ENCODE peak calls at places on chromosomes 11 and 22, in eight cellular contexts. Q, E, M, I, S, Z, P and B are unnamed samples.

GRCh38 chr11:10490032-10490397 is 35.0 kb downstream of the AMPD3 start:
- DNase-seq in Q (no peak), E (no peak), M (no peak), I (no peak), S (peak; percentile 48), Z (no peak), P (no peak), B (no peak)

GRCh38 chr11:61602775-61603569 is 22.1 kb upstream of the SYT7 start:
- DNase-seq in Q (peak; percentile 76), E (no peak), M (no peak), I (peak; percentile 85), S (peak; percentile 85), Z (no peak), P (peak; percentile 83), B (no peak)

GRCh38 chr22:42608481-42609361 is 6.0 kb downstream of the POLDIP3 start:
- DNase-seq in Q (peak; percentile 75), E (no peak), M (peak; percentile 42), I (no peak), S (peak; percentile 86), Z (no peak), P (no peak), B (no peak)

GRCh38 chr11:75420224-75421034 is 12.6 kb downstream of the KLHL35 start:
- DNase-seq in Q (no peak), E (no peak), M (no peak), I (no peak), S (no peak), Z (no peak), P (no peak), B (no peak)

GRCh38 chr22:39439170-39439569 is 17.6 kb upstream of the MGAT3 start:
- DNase-seq in Q (peak; percentile 90), E (no peak), M (no peak), I (no peak), S (no peak), Z (no peak), P (no peak), B (no peak)

GRCh38 chr11:57315491-57315890 is 9.3 kb downstream of the TNKS1BP1 start:
- DNase-seq in Q (peak; percentile 56), E (no peak), M (no peak), I (no peak), S (no peak), Z (no peak), P (no peak), B (peak; percentile 89)

GRCh38 chr11:75334976-75335375 is 16.5 kb downstream of the ARRB1 start:
- DNase-seq in Q (no peak), E (no peak), M (no peak), I (no peak), S (no peak), Z (no peak), P (no peak), B (no peak)

GRCh38 chr22:37020192-37020479 is 594 bp downstream of the MPST start:
- DNase-seq in Q (peak; percentile 66), E (no peak), M (no peak), I (no peak), S (no peak), Z (no peak), P (no peak), B (peak; percentile 47)

GRCh38 chr11:67284811-67285540 is 4.1 kb upstream of the ANKRD13D start:
- DNase-seq in Q (no peak), E (no peak), M (no peak), I (peak; percentile 79), S (no peak), Z (no peak), P (no peak), B (no peak)

GRCh38 chr11:7603031-7603781 is 70.1 kb downstream of the CYB5R2 start:
- DNase-seq in Q (peak; percentile 28), E (no peak), M (no peak), I (no peak), S (no peak), Z (no peak), P (no peak), B (no peak)

GRCh38 chr11:82085493-82085892 is 648.2 kb downstream of the FAM181B start:
- DNase-seq in Q (no peak), E (no peak), M (no peak), I (no peak), S (no peak), Z (no peak), P (no peak), B (no peak)

GRCh38 chr22:40637181-40638150 is 947 bp upstream of the MRTFA start:
- DNase-seq in Q (peak; percentile 56), E (no peak), M (no peak), I (peak; percentile 85), S (peak; percentile 57), Z (no peak), P (no peak), B (peak; percentile 78)

GRCh38 chr22:41305646-41306045 is 4.3 kb downstream of the ZC3H7B start:
- DNase-seq in Q (peak; percentile 54), E (no peak), M (peak; percentile 79), I (no peak), S (peak; percentile 76), Z (no peak), P (no peak), B (no peak)

GRCh38 chr11:2825261-2825885 is 60.2 kb downstream of the CDKN1C start:
- DNase-seq in Q (peak; percentile 70), E (no peak), M (peak; percentile 42), I (peak; percentile 91), S (no peak), Z (no peak), P (peak; percentile 83), B (peak; percentile 24)

GRCh38 chr11:44380009-44380313 is 70.0 kb upstream of the ALX4 start:
- DNase-seq in Q (no peak), E (peak; percentile 59), M (no peak), I (no peak), S (no peak), Z (peak; percentile 29), P (no peak), B (no peak)

GRCh38 chr11:13038366-13038765 is 29.2 kb downstream of the RASSF10 start:
- DNase-seq in Q (no peak), E (no peak), M (no peak), I (no peak), S (no peak), Z (no peak), P (no peak), B (no peak)

GRCh38 chr11:69348414-69349235 is 54.7 kb downstream of the MYEOV start:
- DNase-seq in Q (no peak), E (no peak), M (no peak), I (no peak), S (peak; percentile 14), Z (peak; percentile 31), P (no peak), B (no peak)